ENCODE peak calls at places on chromosomes 4 and X, in seven cellular contexts. S is GM12878, K is GM12892, C is HepG2, M is SK-N-SH, P is K562, W is H1. G is an unnamed sample.

GRCh38 chrX:110477593-110478228 is 119.1 kb downstream of the RTL9 start:
- DNase-seq in S (no peak), K (no peak), C (no peak), M (no peak), P (no peak), W (no peak), G (no peak)

GRCh38 chr4:138053601-138054322 is 188.4 kb downstream of the SLC7A11 start:
- DNase-seq in S (no peak), K (no peak), C (no peak), M (peak), P (no peak), W (no peak), G (no peak)

GRCh38 chr4:46999584-46999983 is 6.2 kb upstream of the GABRA4 start:
- DNase-seq in S (no peak), K (no peak), C (no peak), M (no peak), P (no peak), W (no peak), G (no peak)

GRCh38 chrX:53239474-53239873 is 14.5 kb upstream of the KDM5C start:
- DNase-seq in S (no peak), K (no peak), C (peak), M (no peak), P (peak), W (peak), G (no peak)

GRCh38 chr4:6245246-6246169 is 24.1 kb upstream of the WFS1 start:
- DNase-seq in S (no peak), K (no peak), C (no peak), M (peak), P (no peak), W (peak), G (no peak)

GRCh38 chr4:154332681-154333421 is 158.7 kb downstream of the DCHS2 start:
- DNase-seq in S (peak), K (no peak), C (no peak), M (peak), P (no peak), W (peak), G (no peak)

GRCh38 chrX:24282381-24283121 is 31.3 kb downstream of the SUPT20HL2 start:
- DNase-seq in S (no peak), K (no peak), C (no peak), M (no peak), P (no peak), W (no peak), G (no peak)

GRCh38 chr4:167233523-167234387 is 539 bp downstream of the SPOCK3 start:
- DNase-seq in S (no peak), K (peak), C (no peak), M (peak), P (no peak), W (peak), G (no peak)

GRCh38 chrX:153780678-153781427 is at the start of gene SRPK3:
- DNase-seq in S (no peak), K (no peak), C (no peak), M (no peak), P (no peak), W (no peak), G (no peak)

GRCh38 chrX:129593137-129593536 is 53.1 kb downstream of the OCRL start:
- DNase-seq in S (no peak), K (no peak), C (no peak), M (no peak), P (peak), W (no peak), G (no peak)

GRCh38 chrX:139158256-139158655 is 372.3 kb upstream of the F9 start:
- DNase-seq in S (no peak), K (no peak), C (no peak), M (no peak), P (no peak), W (no peak), G (no peak)

GRCh38 chrX:152637649-152638442 is at the start of gene GABRQ:
- DNase-seq in S (no peak), K (no peak), C (no peak), M (peak), P (peak), W (peak), G (no peak)

GRCh38 chr4:67933038-67933437 is 30.3 kb downstream of the TMPRSS11A start:
- DNase-seq in S (no peak), K (no peak), C (no peak), M (no peak), P (no peak), W (no peak), G (no peak)

GRCh38 chr4:19386786-19387185 is 864.9 kb upstream of the SLIT2 start:
- DNase-seq in S (no peak), K (no peak), C (no peak), M (no peak), P (no peak), W (no peak), G (no peak)

GRCh38 chr4:136742330-136742729 is 790.0 kb downstream of the PCDH18 start:
- DNase-seq in S (no peak), K (no peak), C (no peak), M (no peak), P (no peak), W (no peak), G (no peak)

GRCh38 chr4:171880136-171880535 is 66.9 kb downstream of the GALNTL6 start:
- DNase-seq in S (no peak), K (no peak), C (no peak), M (no peak), P (no peak), W (no peak), G (no peak)

GRCh38 chr4:89039735-89040338 is 17.1 kb downstream of the FAM13A start:
- DNase-seq in S (no peak), K (no peak), C (no peak), M (no peak), P (no peak), W (no peak), G (no peak)

GRCh38 chr4:77154761-77155499 is 2.1 kb upstream of the CCNG2 start:
- DNase-seq in S (no peak), K (no peak), C (no peak), M (no peak), P (no peak), W (no peak), G (no peak)

GRCh38 chrX:67787196-67787595 is 243.4 kb downstream of the AR start:
- DNase-seq in S (no peak), K (no peak), C (no peak), M (no peak), P (no peak), W (no peak), G (no peak)

GRCh38 chr4:184896868-184897715 is 71.3 kb upstream of the ACSL1 start:
- DNase-seq in S (no peak), K (peak), C (peak), M (no peak), P (no peak), W (no peak), G (no peak)

GRCh38 chr4:113437124-113437523 is 324.4 kb downstream of the CAMK2D start:
- DNase-seq in S (no peak), K (no peak), C (no peak), M (no peak), P (no peak), W (no peak), G (no peak)

GRCh38 chr4:5424901-5425300 is 283.5 kb downstream of the EVC2 start:
- DNase-seq in S (no peak), K (no peak), C (no peak), M (no peak), P (no peak), W (no peak), G (no peak)

GRCh38 chr4:76512000-76512399 is 77.0 kb downstream of the SHROOM3 start:
- DNase-seq in S (no peak), K (no peak), C (no peak), M (no peak), P (no peak), W (no peak), G (no peak)

GRCh38 chrX:11461181-11462001 is 168.2 kb downstream of the AMELX start:
- DNase-seq in S (no peak), K (no peak), C (no peak), M (no peak), P (peak), W (no peak), G (no peak)

GRCh38 chr4:98055800-98056501 is 87.3 kb downstream of the STPG2 start:
- DNase-seq in S (no peak), K (no peak), C (no peak), M (no peak), P (no peak), W (no peak), G (no peak)

GRCh38 chr4:30716158-30716557 is 4.0 kb upstream of the PCDH7 start:
- DNase-seq in S (no peak), K (no peak), C (peak), M (peak), P (no peak), W (no peak), G (no peak)

GRCh38 chr4:182758288-182758687 is 158.9 kb downstream of the DCTD start:
- DNase-seq in S (no peak), K (no peak), C (no peak), M (no peak), P (no peak), W (no peak), G (no peak)

GRCh38 chr4:51845055-51845426 is 2.1 kb downstream of the DCUN1D4 start:
- DNase-seq in S (peak), K (no peak), C (no peak), M (no peak), P (no peak), W (no peak), G (no peak)

GRCh38 chrX:23788521-23788920 is 5.5 kb downstream of the SAT1 start:
- DNase-seq in S (no peak), K (no peak), C (no peak), M (no peak), P (no peak), W (no peak), G (no peak)

GRCh38 chr4:83010111-83010521 is 507 bp downstream of the LIN54 start:
- DNase-seq in S (no peak), K (no peak), C (no peak), M (no peak), P (no peak), W (no peak), G (no peak)

GRCh38 chrX:63128509-63128908 is 222.6 kb downstream of the SPIN4 start:
- DNase-seq in S (peak), K (no peak), C (peak), M (peak), P (no peak), W (peak), G (no peak)

GRCh38 chr4:25234390-25235367 is 846 bp downstream of the PI4K2B start:
- DNase-seq in S (peak), K (peak), C (peak), M (peak), P (peak), W (peak), G (no peak)

GRCh38 chrX:118802857-118803256 is 20.8 kb upstream of the ZCCHC12 start:
- DNase-seq in S (no peak), K (no peak), C (no peak), M (no peak), P (no peak), W (no peak), G (no peak)

GRCh38 chr4:43282534-43282933 is 390.0 kb downstream of the GRXCR1 start:
- DNase-seq in S (no peak), K (no peak), C (no peak), M (no peak), P (no peak), W (no peak), G (no peak)

GRCh38 chr4:183408791-183409190 is 35.6 kb upstream of the CDKN2AIP start:
- DNase-seq in S (no peak), K (no peak), C (no peak), M (no peak), P (no peak), W (no peak), G (no peak)

GRCh38 chr4:28536124-28536523 is 1675.5 kb downstream of the STIM2 start:
- DNase-seq in S (no peak), K (no peak), C (no peak), M (no peak), P (no peak), W (no peak), G (no peak)

GRCh38 chrX:30735839-30736238 is 82.6 kb downstream of the GK start:
- DNase-seq in S (peak), K (peak), C (peak), M (peak), P (peak), W (peak), G (no peak)

GRCh38 chrX:46386511-46386910 is 158.7 kb downstream of the ZNF674 start:
- DNase-seq in S (no peak), K (no peak), C (no peak), M (no peak), P (no peak), W (no peak), G (no peak)

DNA sequence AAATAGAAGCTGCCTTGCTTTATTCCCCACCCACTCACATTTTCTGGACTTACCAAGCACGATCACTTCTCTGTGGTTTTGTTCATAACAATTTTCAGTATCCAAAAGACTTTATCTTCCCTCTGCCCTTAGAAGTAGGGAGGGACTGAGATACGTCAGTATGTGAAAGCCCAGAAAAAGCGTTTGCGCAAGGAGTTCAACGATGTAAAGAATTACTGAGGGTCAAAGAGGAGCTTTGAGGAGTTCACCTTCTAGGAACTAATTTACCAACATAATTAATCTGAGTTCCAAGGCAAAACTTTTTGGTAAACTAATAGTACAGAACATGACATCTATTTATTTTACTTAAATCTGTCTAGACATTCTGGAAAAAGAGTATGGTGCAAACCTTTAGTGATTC is 84.6 kb downstream of the MBNL3 start:
- DNase-seq in S (no peak), K (no peak), C (no peak), M (no peak), P (no peak), W (no peak), G (no peak)
- TF ChIP-seq TAF1 in S (no peak), K (no peak), C (no peak), M (no peak), P (no peak), W (no peak), G (no peak)

GRCh38 chr4:93764647-93765246 is 63.8 kb upstream of the ATOH1 start:
- DNase-seq in S (no peak), K (no peak), C (peak), M (peak), P (peak), W (no peak), G (no peak)
- TF ChIP-seq TAF1 in S (no peak), K (no peak), C (no peak), M (no peak), P (no peak), W (no peak), G (no peak)

DNA sequence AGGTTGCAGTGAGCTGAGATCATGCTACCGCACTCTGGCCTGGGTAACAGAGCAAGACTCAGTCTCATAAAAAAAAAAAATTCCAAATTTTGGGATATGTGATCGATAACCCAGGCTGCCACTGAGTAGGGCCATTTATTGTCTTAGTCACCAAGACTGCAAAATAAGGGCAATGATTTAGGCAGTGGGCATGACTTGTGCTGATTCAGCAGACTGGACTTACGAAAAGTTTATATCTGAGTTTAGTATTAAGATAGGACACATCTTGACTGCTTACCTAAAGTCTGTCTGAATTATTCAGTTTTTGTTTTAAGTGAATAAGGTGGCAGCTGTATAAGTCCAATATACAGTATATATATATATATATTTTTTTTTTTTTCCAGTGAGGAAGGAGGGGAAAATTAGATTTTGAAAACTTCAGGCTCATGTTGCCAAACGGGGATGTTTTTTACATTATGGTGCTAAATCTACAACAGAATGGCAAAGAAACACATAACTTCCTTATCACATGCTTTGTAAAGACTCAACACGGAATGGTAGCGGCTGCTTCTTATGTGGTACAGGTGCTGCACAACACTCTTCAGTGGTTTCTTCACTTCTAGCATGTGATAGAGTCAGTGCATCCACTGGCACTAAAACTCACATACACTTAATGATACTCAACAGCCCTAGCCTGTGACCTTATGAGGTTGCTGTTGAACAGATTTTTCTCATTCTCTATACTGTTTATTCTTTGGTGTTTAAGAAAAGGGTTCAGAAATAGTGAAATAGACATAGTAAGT is 6.5 kb downstream of the TEX13D start:
- DNase-seq in S (no peak), K (no peak), C (no peak), M (no peak), P (no peak), W (no peak), G (no peak)
- TF ChIP-seq TAF1 in S (no peak), K (no peak), C (no peak), M (no peak), P (no peak), W (no peak), G (no peak)

GRCh38 chr4:1026115-1026514 is 14.7 kb downstream of the FGFRL1 start:
- DNase-seq in S (peak), K (peak), C (no peak), M (peak), P (no peak), W (no peak), G (peak)
- TF ChIP-seq TAF1 in S (no peak), K (no peak), C (no peak), M (no peak), P (no peak), W (no peak), G (no peak)

DNA sequence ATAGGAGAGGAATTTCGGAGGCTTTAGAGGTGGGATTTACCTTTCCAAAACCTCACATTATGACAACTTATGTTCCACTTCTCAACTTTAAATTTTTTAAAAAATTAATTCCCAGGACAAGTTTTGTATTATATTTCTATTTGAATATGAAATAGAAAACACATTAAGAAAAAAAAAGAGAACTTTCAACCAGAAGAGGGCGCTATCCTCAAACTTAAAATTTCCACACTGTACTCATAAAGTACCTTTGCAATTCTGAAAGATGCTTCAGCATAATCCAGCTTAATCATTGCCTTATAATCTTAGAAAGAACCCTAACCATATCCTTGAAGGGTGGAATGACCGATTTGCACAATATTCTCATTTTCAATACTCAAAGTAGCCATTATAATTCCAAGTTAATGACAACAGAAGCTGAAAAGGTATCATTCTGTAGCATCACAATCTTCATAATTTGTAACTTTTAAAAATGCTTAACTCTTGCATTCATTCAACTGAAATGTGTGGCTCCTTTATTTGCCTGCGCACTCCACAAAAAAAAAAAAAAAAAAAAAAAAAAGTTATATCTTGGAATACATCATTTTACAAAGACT is 158.0 kb downstream of the KCNIP4 start:
- DNase-seq in S (no peak), K (no peak), C (no peak), M (peak), P (peak), W (no peak), G (no peak)
- TF ChIP-seq TAF1 in S (no peak), K (no peak), C (no peak), M (no peak), P (no peak), W (no peak), G (no peak)

DNA sequence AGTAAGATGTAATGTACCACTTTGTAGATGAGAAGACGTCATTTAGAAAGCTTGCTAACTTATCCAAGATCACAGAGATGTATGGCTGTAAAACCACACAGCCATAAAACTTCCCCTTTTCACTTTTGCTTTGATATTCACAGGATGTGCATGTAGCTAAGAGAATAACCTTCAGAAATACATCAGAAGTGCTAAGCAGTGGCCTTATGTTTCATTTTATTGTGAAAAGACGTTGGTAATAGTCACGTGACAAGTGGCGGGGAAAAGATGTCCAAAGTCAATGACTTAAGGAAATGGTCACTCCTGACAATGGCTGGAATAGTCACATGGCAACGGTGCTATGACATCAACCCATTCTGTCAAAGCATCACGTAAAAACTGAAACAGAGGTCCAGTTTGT is 12.9 kb upstream of the WDR17 start:
- DNase-seq in S (peak), K (no peak), C (no peak), M (no peak), P (no peak), W (no peak), G (peak)
- TF ChIP-seq TAF1 in S (no peak), K (no peak), C (no peak), M (no peak), P (no peak), W (no peak), G (no peak)

GRCh38 chr4:168877779-168878491 is 132.1 kb downstream of the CBR4 start:
- DNase-seq in S (no peak), K (peak), C (no peak), M (peak), P (no peak), W (peak), G (no peak)

GRCh38 chr4:168871686-168872085 is 138.4 kb downstream of the CBR4 start:
- DNase-seq in S (no peak), K (no peak), C (no peak), M (no peak), P (no peak), W (no peak), G (no peak)

GRCh38 chr4:168876106-168876505 is 133.9 kb downstream of the CBR4 start:
- DNase-seq in S (no peak), K (no peak), C (no peak), M (no peak), P (no peak), W (no peak), G (no peak)

GRCh38 chr4:168877407-168877778 is 132.7 kb downstream of the CBR4 start:
- DNase-seq in S (no peak), K (no peak), C (no peak), M (no peak), P (no peak), W (no peak), G (no peak)

GRCh38 chr4:168874083-168874482 is 136.0 kb downstream of the CBR4 start:
- DNase-seq in S (no peak), K (no peak), C (no peak), M (no peak), P (no peak), W (no peak), G (no peak)
- TF ChIP-seq TAF1 in S (no peak), K (no peak), C (no peak), M (no peak), P (no peak), W (no peak), G (no peak)